ENCODE peak calls at places on chromosomes 6 and 20, in six cellular contexts. One of them, this sample, is unnamed.
A peak's percentile ranks its signal among the peaks of the same experiment; 100 is the strongest.

GRCh38 chr6:25732468-25733198 is 21.9 kb upstream of the SLC17A4 start:
- DNase-seq in esophagus muscularis mucosa: no peak
- DNase-seq in CD4-positive, CD25-positive, alpha-beta regulatory T cell: no peak
- DNase-seq in small intestine: no peak
- DNase-seq in Panc1: no peak
- DNase-seq in adipocyte: no peak
- DNase-seq in this sample: no peak

GRCh38 chr20:48295445-48295903 is 510.2 kb upstream of the SULF2 start:
- DNase-seq in esophagus muscularis mucosa: no peak
- DNase-seq in CD4-positive, CD25-positive, alpha-beta regulatory T cell: no peak
- DNase-seq in small intestine: peak; percentile 23
- DNase-seq in Panc1: peak; percentile 61
- DNase-seq in adipocyte: peak; percentile 94
- DNase-seq in this sample: no peak

GRCh38 chr6:331622-332521 is 39.6 kb downstream of the DUSP22 start:
- DNase-seq in esophagus muscularis mucosa: no peak
- DNase-seq in CD4-positive, CD25-positive, alpha-beta regulatory T cell: no peak
- DNase-seq in small intestine: no peak
- DNase-seq in Panc1: no peak
- DNase-seq in adipocyte: no peak
- DNase-seq in this sample: no peak

GRCh38 chr20:54067606-54068174 is 2.7 kb downstream of the BCAS1 start:
- DNase-seq in esophagus muscularis mucosa: no peak
- DNase-seq in CD4-positive, CD25-positive, alpha-beta regulatory T cell: no peak
- DNase-seq in small intestine: peak; percentile 96
- DNase-seq in Panc1: peak; percentile 95
- DNase-seq in adipocyte: no peak
- DNase-seq in this sample: no peak

GRCh38 chr20:48886811-48887210 is 34.7 kb upstream of the ARFGEF2 start:
- DNase-seq in esophagus muscularis mucosa: no peak
- DNase-seq in CD4-positive, CD25-positive, alpha-beta regulatory T cell: no peak
- DNase-seq in small intestine: no peak
- DNase-seq in Panc1: no peak
- DNase-seq in adipocyte: no peak
- DNase-seq in this sample: no peak

GRCh38 chr6:39342692-39343460 is 20.4 kb upstream of the KCNK16 start:
- DNase-seq in esophagus muscularis mucosa: no peak
- DNase-seq in CD4-positive, CD25-positive, alpha-beta regulatory T cell: no peak
- DNase-seq in small intestine: no peak
- DNase-seq in Panc1: no peak
- DNase-seq in adipocyte: no peak
- DNase-seq in this sample: no peak

GRCh38 chr20:9130407-9130995 is 61.6 kb downstream of the PLCB4 start:
- DNase-seq in esophagus muscularis mucosa: no peak
- DNase-seq in CD4-positive, CD25-positive, alpha-beta regulatory T cell: no peak
- DNase-seq in small intestine: no peak
- DNase-seq in Panc1: no peak
- DNase-seq in adipocyte: peak; percentile 46
- DNase-seq in this sample: no peak

GRCh38 chr20:49712918-49713778 is 530 bp downstream of the B4GALT5 start:
- DNase-seq in esophagus muscularis mucosa: no peak
- DNase-seq in CD4-positive, CD25-positive, alpha-beta regulatory T cell: peak; percentile 41
- DNase-seq in small intestine: peak; percentile 31
- DNase-seq in Panc1: no peak
- DNase-seq in adipocyte: peak; percentile 60
- DNase-seq in this sample: peak; percentile 9

GRCh38 chr6:51414361-51414760 is 595.7 kb downstream of the TFAP2B start:
- DNase-seq in esophagus muscularis mucosa: no peak
- DNase-seq in CD4-positive, CD25-positive, alpha-beta regulatory T cell: no peak
- DNase-seq in small intestine: no peak
- DNase-seq in Panc1: no peak
- DNase-seq in adipocyte: no peak
- DNase-seq in this sample: no peak

GRCh38 chr6:106486236-106486635 is 125.7 kb downstream of the CRYBG1 start:
- DNase-seq in esophagus muscularis mucosa: no peak
- DNase-seq in CD4-positive, CD25-positive, alpha-beta regulatory T cell: no peak
- DNase-seq in small intestine: no peak
- DNase-seq in Panc1: no peak
- DNase-seq in adipocyte: no peak
- DNase-seq in this sample: no peak

GRCh38 chr20:44594730-44595129 is 12.4 kb downstream of the PKIG start:
- DNase-seq in esophagus muscularis mucosa: no peak
- DNase-seq in CD4-positive, CD25-positive, alpha-beta regulatory T cell: no peak
- DNase-seq in small intestine: no peak
- DNase-seq in Panc1: no peak
- DNase-seq in adipocyte: no peak
- DNase-seq in this sample: no peak

GRCh38 chr6:382883-383420 is 8.6 kb upstream of the IRF4 start:
- DNase-seq in esophagus muscularis mucosa: no peak
- DNase-seq in CD4-positive, CD25-positive, alpha-beta regulatory T cell: no peak
- DNase-seq in small intestine: no peak
- DNase-seq in Panc1: no peak
- DNase-seq in adipocyte: no peak
- DNase-seq in this sample: no peak

GRCh38 chr6:113397229-113397628 is 459.9 kb upstream of the MARCKS start:
- DNase-seq in esophagus muscularis mucosa: no peak
- DNase-seq in CD4-positive, CD25-positive, alpha-beta regulatory T cell: no peak
- DNase-seq in small intestine: no peak
- DNase-seq in Panc1: no peak
- DNase-seq in adipocyte: peak; percentile 63
- DNase-seq in this sample: no peak

GRCh38 chr6:166465671-166466087 is 82.9 kb upstream of the MPC1 start:
- DNase-seq in esophagus muscularis mucosa: no peak
- DNase-seq in CD4-positive, CD25-positive, alpha-beta regulatory T cell: no peak
- DNase-seq in small intestine: no peak
- DNase-seq in Panc1: no peak
- DNase-seq in adipocyte: peak; percentile 39
- DNase-seq in this sample: no peak

GRCh38 chr6:54717849-54718455 is 128.6 kb upstream of the FAM83B start:
- DNase-seq in esophagus muscularis mucosa: no peak
- DNase-seq in CD4-positive, CD25-positive, alpha-beta regulatory T cell: peak; percentile 49
- DNase-seq in small intestine: peak; percentile 82
- DNase-seq in Panc1: peak; percentile 77
- DNase-seq in adipocyte: peak; percentile 63
- DNase-seq in this sample: peak; percentile 9

GRCh38 chr20:62259294-62259565 is 20.9 kb downstream of the OSBPL2 start:
- DNase-seq in esophagus muscularis mucosa: no peak
- DNase-seq in CD4-positive, CD25-positive, alpha-beta regulatory T cell: no peak
- DNase-seq in small intestine: no peak
- DNase-seq in Panc1: no peak
- DNase-seq in adipocyte: no peak
- DNase-seq in this sample: no peak

GRCh38 chr20:7712661-7713060 is 227.6 kb downstream of the HAO1 start:
- DNase-seq in esophagus muscularis mucosa: no peak
- DNase-seq in CD4-positive, CD25-positive, alpha-beta regulatory T cell: no peak
- DNase-seq in small intestine: no peak
- DNase-seq in Panc1: no peak
- DNase-seq in adipocyte: no peak
- DNase-seq in this sample: no peak

GRCh38 chr6:27873101-27874030 is 38.8 kb downstream of the OR2B2 start:
- DNase-seq in esophagus muscularis mucosa: no peak
- DNase-seq in CD4-positive, CD25-positive, alpha-beta regulatory T cell: peak; percentile 93
- DNase-seq in small intestine: peak; percentile 79
- DNase-seq in Panc1: peak; percentile 94
- DNase-seq in adipocyte: peak; percentile 55
- DNase-seq in this sample: peak; percentile 71

GRCh38 chr6:158543606-158544185 is 16.2 kb upstream of the TMEM181 start:
- DNase-seq in esophagus muscularis mucosa: no peak
- DNase-seq in CD4-positive, CD25-positive, alpha-beta regulatory T cell: no peak
- DNase-seq in small intestine: no peak
- DNase-seq in Panc1: no peak
- DNase-seq in adipocyte: no peak
- DNase-seq in this sample: no peak

GRCh38 chr20:41862023-41862422 is 243.8 kb upstream of the CHD6 start:
- DNase-seq in esophagus muscularis mucosa: no peak
- DNase-seq in CD4-positive, CD25-positive, alpha-beta regulatory T cell: no peak
- DNase-seq in small intestine: no peak
- DNase-seq in Panc1: no peak
- DNase-seq in adipocyte: no peak
- DNase-seq in this sample: no peak

GRCh38 chr6:156557269-156557885 is 219.8 kb upstream of the ARID1B start:
- DNase-seq in esophagus muscularis mucosa: no peak
- DNase-seq in CD4-positive, CD25-positive, alpha-beta regulatory T cell: no peak
- DNase-seq in small intestine: no peak
- DNase-seq in Panc1: no peak
- DNase-seq in adipocyte: no peak
- DNase-seq in this sample: no peak

GRCh38 chr6:122130026-122130348 is 269.5 kb upstream of the HSF2 start:
- DNase-seq in esophagus muscularis mucosa: no peak
- DNase-seq in CD4-positive, CD25-positive, alpha-beta regulatory T cell: peak; percentile 6
- DNase-seq in small intestine: no peak
- DNase-seq in Panc1: no peak
- DNase-seq in adipocyte: no peak
- DNase-seq in this sample: no peak

GRCh38 chr20:59744756-59745155 is 140.4 kb downstream of the PHACTR3 start:
- DNase-seq in esophagus muscularis mucosa: no peak
- DNase-seq in CD4-positive, CD25-positive, alpha-beta regulatory T cell: no peak
- DNase-seq in small intestine: no peak
- DNase-seq in Panc1: no peak
- DNase-seq in adipocyte: no peak
- DNase-seq in this sample: no peak

GRCh38 chr6:104159045-104159618 is 700.6 kb downstream of the HACE1 start:
- DNase-seq in esophagus muscularis mucosa: no peak
- DNase-seq in CD4-positive, CD25-positive, alpha-beta regulatory T cell: no peak
- DNase-seq in small intestine: no peak
- DNase-seq in Panc1: no peak
- DNase-seq in adipocyte: no peak
- DNase-seq in this sample: no peak

GRCh38 chr6:133890941-133891813 is 2.3 kb downstream of the TCF21 start:
- DNase-seq in esophagus muscularis mucosa: no peak
- DNase-seq in CD4-positive, CD25-positive, alpha-beta regulatory T cell: no peak
- DNase-seq in small intestine: peak; percentile 31
- DNase-seq in Panc1: no peak
- DNase-seq in adipocyte: peak; percentile 68
- DNase-seq in this sample: no peak

GRCh38 chr20:4369798-4370124 is 351.9 kb upstream of the PRND start:
- DNase-seq in esophagus muscularis mucosa: no peak
- DNase-seq in CD4-positive, CD25-positive, alpha-beta regulatory T cell: peak; percentile 88
- DNase-seq in small intestine: no peak
- DNase-seq in Panc1: no peak
- DNase-seq in adipocyte: no peak
- DNase-seq in this sample: no peak

GRCh38 chr20:61789329-61789728 is 276.4 kb downstream of the TAF4 start:
- DNase-seq in esophagus muscularis mucosa: no peak
- DNase-seq in CD4-positive, CD25-positive, alpha-beta regulatory T cell: no peak
- DNase-seq in small intestine: no peak
- DNase-seq in Panc1: no peak
- DNase-seq in adipocyte: no peak
- DNase-seq in this sample: no peak

GRCh38 chr6:1636272-1636825 is 26.6 kb downstream of the FOXC1 start:
- DNase-seq in esophagus muscularis mucosa: no peak
- DNase-seq in CD4-positive, CD25-positive, alpha-beta regulatory T cell: no peak
- DNase-seq in small intestine: peak; percentile 80
- DNase-seq in Panc1: no peak
- DNase-seq in adipocyte: no peak
- DNase-seq in this sample: no peak

GRCh38 chr20:61735503-61735785 is 330.2 kb downstream of the TAF4 start:
- DNase-seq in esophagus muscularis mucosa: no peak
- DNase-seq in CD4-positive, CD25-positive, alpha-beta regulatory T cell: no peak
- DNase-seq in small intestine: no peak
- DNase-seq in Panc1: no peak
- DNase-seq in adipocyte: no peak
- DNase-seq in this sample: no peak

GRCh38 chr6:41555326-41556300 is 9.4 kb downstream of the FOXP4 start:
- DNase-seq in esophagus muscularis mucosa: no peak
- DNase-seq in CD4-positive, CD25-positive, alpha-beta regulatory T cell: no peak
- DNase-seq in small intestine: no peak
- DNase-seq in Panc1: no peak
- DNase-seq in adipocyte: no peak
- DNase-seq in this sample: no peak

GRCh38 chr20:62832212-62832922 is 15.5 kb downstream of the COL9A3 start:
- DNase-seq in esophagus muscularis mucosa: no peak
- DNase-seq in CD4-positive, CD25-positive, alpha-beta regulatory T cell: no peak
- DNase-seq in small intestine: peak; percentile 46
- DNase-seq in Panc1: no peak
- DNase-seq in adipocyte: no peak
- DNase-seq in this sample: no peak

GRCh38 chr20:51428451-51429143 is 113.9 kb downstream of the NFATC2 start:
- DNase-seq in esophagus muscularis mucosa: no peak
- DNase-seq in CD4-positive, CD25-positive, alpha-beta regulatory T cell: no peak
- DNase-seq in small intestine: no peak
- DNase-seq in Panc1: no peak
- DNase-seq in adipocyte: peak; percentile 84
- DNase-seq in this sample: no peak
- H3K27me3 ChIP-seq in esophagus muscularis mucosa: no peaks in the 10 kb centered on the region
- H3K27me3 ChIP-seq in CD4-positive, CD25-positive, alpha-beta regulatory T cell: no peaks in the 10 kb centered on the region
- H3K27me3 ChIP-seq in small intestine: no peaks in the 10 kb centered on the region
- H3K27me3 ChIP-seq in Panc1: no peaks in the 10 kb centered on the region
- H3K27me3 ChIP-seq in adipocyte: peaks cover 11% of the 10 kb centered on the region
- H3K27me3 ChIP-seq in this sample: no peaks in the 10 kb centered on the region

GRCh38 chr20:36861625-36861874 is 14.4 kb upstream of the TLDC2 start:
- DNase-seq in esophagus muscularis mucosa: no peak
- DNase-seq in CD4-positive, CD25-positive, alpha-beta regulatory T cell: no peak
- DNase-seq in small intestine: no peak
- DNase-seq in Panc1: no peak
- DNase-seq in adipocyte: no peak
- DNase-seq in this sample: no peak

GRCh38 chr20:36861875-36862801 is 13.8 kb upstream of the TLDC2 start:
- DNase-seq in esophagus muscularis mucosa: peak; percentile 98
- DNase-seq in CD4-positive, CD25-positive, alpha-beta regulatory T cell: no peak
- DNase-seq in small intestine: no peak
- DNase-seq in Panc1: peak; percentile 58
- DNase-seq in adipocyte: peak; percentile 91
- DNase-seq in this sample: no peak

GRCh38 chr20:36865076-36865860 is 10.7 kb upstream of the TLDC2 start:
- DNase-seq in esophagus muscularis mucosa: no peak
- DNase-seq in CD4-positive, CD25-positive, alpha-beta regulatory T cell: no peak
- DNase-seq in small intestine: no peak
- DNase-seq in Panc1: no peak
- DNase-seq in adipocyte: no peak
- DNase-seq in this sample: no peak

GRCh38 chr20:36860811-36861624 is 14.9 kb upstream of the TLDC2 start:
- DNase-seq in esophagus muscularis mucosa: no peak
- DNase-seq in CD4-positive, CD25-positive, alpha-beta regulatory T cell: no peak
- DNase-seq in small intestine: no peak
- DNase-seq in Panc1: no peak
- DNase-seq in adipocyte: peak; percentile 36
- DNase-seq in this sample: no peak

GRCh38 chr20:36862857-36863668 is 12.9 kb upstream of the TLDC2 start:
- DNase-seq in esophagus muscularis mucosa: no peak
- DNase-seq in CD4-positive, CD25-positive, alpha-beta regulatory T cell: no peak
- DNase-seq in small intestine: no peak
- DNase-seq in Panc1: no peak
- DNase-seq in adipocyte: peak; percentile 58
- DNase-seq in this sample: no peak
- H3K27me3 ChIP-seq in esophagus muscularis mucosa: no peaks in the 10 kb centered on the region
- H3K27me3 ChIP-seq in CD4-positive, CD25-positive, alpha-beta regulatory T cell: peaks cover 5% of the 10 kb centered on the region
- H3K27me3 ChIP-seq in small intestine: no peaks in the 10 kb centered on the region
- H3K27me3 ChIP-seq in Panc1: no peaks in the 10 kb centered on the region
- H3K27me3 ChIP-seq in adipocyte: no peaks in the 10 kb centered on the region
- H3K27me3 ChIP-seq in this sample: no peaks in the 10 kb centered on the region

GRCh38 chr6:44292661-44293365 is 20.3 kb downstream of the AARS2 start:
- DNase-seq in esophagus muscularis mucosa: no peak
- DNase-seq in CD4-positive, CD25-positive, alpha-beta regulatory T cell: no peak
- DNase-seq in small intestine: no peak
- DNase-seq in Panc1: no peak
- DNase-seq in adipocyte: no peak
- DNase-seq in this sample: no peak
- H3K27me3 ChIP-seq in esophagus muscularis mucosa: peaks cover 23% of the 10 kb centered on the region
- H3K27me3 ChIP-seq in CD4-positive, CD25-positive, alpha-beta regulatory T cell: peaks cover 34% of the 10 kb centered on the region
- H3K27me3 ChIP-seq in small intestine: no peaks in the 10 kb centered on the region
- H3K27me3 ChIP-seq in Panc1: peaks cover 19% of the 10 kb centered on the region
- H3K27me3 ChIP-seq in adipocyte: peaks cover 86% of the 10 kb centered on the region
- H3K27me3 ChIP-seq in this sample: peaks cover 33% of the 10 kb centered on the region

GRCh38 chr6:49564552-49564951 is 14.1 kb downstream of the C6orf141 start:
- DNase-seq in esophagus muscularis mucosa: no peak
- DNase-seq in CD4-positive, CD25-positive, alpha-beta regulatory T cell: no peak
- DNase-seq in small intestine: no peak
- DNase-seq in Panc1: no peak
- DNase-seq in adipocyte: no peak
- DNase-seq in this sample: no peak
- H3K27me3 ChIP-seq in esophagus muscularis mucosa: no peaks in the 10 kb centered on the region
- H3K27me3 ChIP-seq in CD4-positive, CD25-positive, alpha-beta regulatory T cell: no peaks in the 10 kb centered on the region
- H3K27me3 ChIP-seq in small intestine: no peaks in the 10 kb centered on the region
- H3K27me3 ChIP-seq in Panc1: no peaks in the 10 kb centered on the region
- H3K27me3 ChIP-seq in adipocyte: peaks cover 4% of the 10 kb centered on the region
- H3K27me3 ChIP-seq in this sample: no peaks in the 10 kb centered on the region

This sample was measured in CD8-positive, alpha-beta T cell.